ENCODE peak calls at places on chromosomes 5 and 9, in eight cellular contexts. One of them, this sample, is unnamed. For H3K36me3 and H3K27me3, the result is how much of the 10 kb centered on the place peaks cover.

GRCh38 chr5:71601222-71602026 is 14.3 kb downstream of the MCCC2 start:
- DNase-seq in astrocyte: peak
- DNase-seq in tibial nerve: no peak
- DNase-seq in Peyer's patch: peak
- DNase-seq in GM23338: peak
- DNase-seq in thyroid gland: peak
- DNase-seq in endodermal cell: peak
- DNase-seq in brain microvascular endothelial cell: peak
- DNase-seq in this sample: peak

GRCh38 chr5:54756301-54756700 is 229.1 kb downstream of the ESM1 start:
- DNase-seq in astrocyte: no peak
- DNase-seq in tibial nerve: no peak
- DNase-seq in GM23338: no peak
- DNase-seq in endodermal cell: no peak
- DNase-seq in brain microvascular endothelial cell: no peak
- DNase-seq in thyroid gland: no peak
- DNase-seq in Peyer's patch: no peak
- DNase-seq in this sample: no peak

GRCh38 chr5:54556136-54556535 is 38.6 kb downstream of the SNX18 start:
- DNase-seq in brain microvascular endothelial cell: no peak
- DNase-seq in thyroid gland: no peak
- DNase-seq in GM23338: no peak
- DNase-seq in endodermal cell: no peak
- DNase-seq in tibial nerve: no peak
- DNase-seq in astrocyte: peak
- DNase-seq in Peyer's patch: no peak
- DNase-seq in this sample: no peak

GRCh38 chr5:35246411-35246810 is 16.1 kb upstream of the PRLR start:
- DNase-seq in brain microvascular endothelial cell: no peak
- DNase-seq in astrocyte: no peak
- DNase-seq in Peyer's patch: no peak
- DNase-seq in GM23338: peak
- DNase-seq in thyroid gland: no peak
- DNase-seq in endodermal cell: no peak
- DNase-seq in tibial nerve: no peak
- DNase-seq in this sample: no peak

GRCh38 chr5:74424162-74424868 is 216.2 kb downstream of the ENC1 start:
- DNase-seq in Peyer's patch: no peak
- DNase-seq in astrocyte: peak
- DNase-seq in tibial nerve: peak
- DNase-seq in endodermal cell: no peak
- DNase-seq in GM23338: no peak
- DNase-seq in thyroid gland: no peak
- DNase-seq in brain microvascular endothelial cell: no peak
- DNase-seq in this sample: no peak

GRCh38 chr9:87206064-87206661 is 258.9 kb upstream of the GAS1 start:
- DNase-seq in GM23338: no peak
- DNase-seq in tibial nerve: no peak
- DNase-seq in astrocyte: peak
- DNase-seq in endodermal cell: no peak
- DNase-seq in brain microvascular endothelial cell: peak
- DNase-seq in Peyer's patch: no peak
- DNase-seq in thyroid gland: no peak
- DNase-seq in this sample: no peak

GRCh38 chr5:36891266-36891665 is 14.7 kb downstream of the NIPBL start:
- DNase-seq in GM23338: no peak
- DNase-seq in astrocyte: no peak
- DNase-seq in brain microvascular endothelial cell: no peak
- DNase-seq in thyroid gland: no peak
- DNase-seq in Peyer's patch: no peak
- DNase-seq in tibial nerve: no peak
- DNase-seq in endodermal cell: no peak
- DNase-seq in this sample: no peak

GRCh38 chr5:14039576-14039975 is 95.1 kb upstream of the DNAH5 start:
- DNase-seq in astrocyte: peak
- DNase-seq in tibial nerve: no peak
- DNase-seq in endodermal cell: no peak
- DNase-seq in brain microvascular endothelial cell: peak
- DNase-seq in thyroid gland: no peak
- DNase-seq in GM23338: peak
- DNase-seq in Peyer's patch: no peak
- DNase-seq in this sample: no peak

GRCh38 chr9:75139201-75139600 is 50.9 kb downstream of the OSTF1 start:
- DNase-seq in endodermal cell: no peak
- DNase-seq in astrocyte: no peak
- DNase-seq in Peyer's patch: no peak
- DNase-seq in tibial nerve: no peak
- DNase-seq in thyroid gland: no peak
- DNase-seq in brain microvascular endothelial cell: no peak
- DNase-seq in GM23338: no peak
- DNase-seq in this sample: no peak

GRCh38 chr9:117413346-117414219 is 1.3 kb downstream of the ASTN2 start:
- DNase-seq in tibial nerve: no peak
- DNase-seq in GM23338: peak
- DNase-seq in thyroid gland: no peak
- DNase-seq in Peyer's patch: no peak
- DNase-seq in astrocyte: no peak
- DNase-seq in brain microvascular endothelial cell: no peak
- DNase-seq in endodermal cell: peak
- DNase-seq in this sample: peak

GRCh38 chr9:1910269-1910811 is 104.8 kb upstream of the SMARCA2 start:
- DNase-seq in Peyer's patch: no peak
- DNase-seq in GM23338: peak
- DNase-seq in brain microvascular endothelial cell: no peak
- DNase-seq in endodermal cell: no peak
- DNase-seq in thyroid gland: no peak
- DNase-seq in tibial nerve: no peak
- DNase-seq in astrocyte: no peak
- DNase-seq in this sample: no peak

GRCh38 chr5:125422342-125422741 is 675.9 kb upstream of the ZNF608 start:
- DNase-seq in Peyer's patch: no peak
- DNase-seq in GM23338: peak
- DNase-seq in brain microvascular endothelial cell: no peak
- DNase-seq in endodermal cell: no peak
- DNase-seq in tibial nerve: no peak
- DNase-seq in astrocyte: no peak
- DNase-seq in thyroid gland: no peak
- DNase-seq in this sample: peak

GRCh38 chr9:70504814-70505213 is 90.4 kb upstream of the KLF9 start:
- DNase-seq in Peyer's patch: no peak
- DNase-seq in astrocyte: no peak
- DNase-seq in endodermal cell: no peak
- DNase-seq in tibial nerve: no peak
- DNase-seq in brain microvascular endothelial cell: no peak
- DNase-seq in GM23338: no peak
- DNase-seq in thyroid gland: no peak
- DNase-seq in this sample: no peak

GRCh38 chr5:108749130-108749861 is 1.6 kb downstream of the FER start:
- DNase-seq in thyroid gland: peak
- DNase-seq in endodermal cell: no peak
- DNase-seq in GM23338: peak
- DNase-seq in astrocyte: peak
- DNase-seq in Peyer's patch: no peak
- DNase-seq in brain microvascular endothelial cell: no peak
- DNase-seq in tibial nerve: no peak
- DNase-seq in this sample: peak

GRCh38 chr5:154945695-154946301 is 4.9 kb downstream of the MRPL22 start:
- DNase-seq in endodermal cell: no peak
- DNase-seq in brain microvascular endothelial cell: no peak
- DNase-seq in GM23338: peak
- DNase-seq in thyroid gland: no peak
- DNase-seq in Peyer's patch: no peak
- DNase-seq in tibial nerve: no peak
- DNase-seq in astrocyte: no peak
- DNase-seq in this sample: peak

GRCh38 chr5:105503950-105504349 is 1941.4 kb upstream of the NUDT12 start:
- DNase-seq in brain microvascular endothelial cell: no peak
- DNase-seq in endodermal cell: no peak
- DNase-seq in tibial nerve: no peak
- DNase-seq in thyroid gland: no peak
- DNase-seq in Peyer's patch: no peak
- DNase-seq in GM23338: no peak
- DNase-seq in astrocyte: peak
- DNase-seq in this sample: no peak

GRCh38 chr9:126605792-126606482 is 7.8 kb upstream of the LMX1B start:
- DNase-seq in GM23338: no peak
- DNase-seq in tibial nerve: no peak
- DNase-seq in brain microvascular endothelial cell: no peak
- DNase-seq in thyroid gland: no peak
- DNase-seq in astrocyte: no peak
- DNase-seq in endodermal cell: no peak
- DNase-seq in Peyer's patch: no peak
- DNase-seq in this sample: peak

GRCh38 chr9:89497181-89497963 is 541 bp downstream of the SEMA4D start:
- DNase-seq in astrocyte: no peak
- DNase-seq in Peyer's patch: peak
- DNase-seq in brain microvascular endothelial cell: no peak
- DNase-seq in GM23338: peak
- DNase-seq in endodermal cell: peak
- DNase-seq in tibial nerve: no peak
- DNase-seq in thyroid gland: peak
- DNase-seq in this sample: peak

GRCh38 chr9:38214441-38214840 is 145.4 kb upstream of the SHB start:
- DNase-seq in endodermal cell: peak
- DNase-seq in tibial nerve: no peak
- DNase-seq in thyroid gland: no peak
- DNase-seq in astrocyte: no peak
- DNase-seq in Peyer's patch: no peak
- DNase-seq in brain microvascular endothelial cell: no peak
- DNase-seq in GM23338: peak
- DNase-seq in this sample: peak

GRCh38 chr9:87085521-87085920 is 138.2 kb upstream of the GAS1 start:
- DNase-seq in thyroid gland: no peak
- DNase-seq in brain microvascular endothelial cell: no peak
- DNase-seq in GM23338: no peak
- DNase-seq in endodermal cell: no peak
- DNase-seq in astrocyte: no peak
- DNase-seq in Peyer's patch: no peak
- DNase-seq in tibial nerve: no peak
- DNase-seq in this sample: no peak

DNA sequence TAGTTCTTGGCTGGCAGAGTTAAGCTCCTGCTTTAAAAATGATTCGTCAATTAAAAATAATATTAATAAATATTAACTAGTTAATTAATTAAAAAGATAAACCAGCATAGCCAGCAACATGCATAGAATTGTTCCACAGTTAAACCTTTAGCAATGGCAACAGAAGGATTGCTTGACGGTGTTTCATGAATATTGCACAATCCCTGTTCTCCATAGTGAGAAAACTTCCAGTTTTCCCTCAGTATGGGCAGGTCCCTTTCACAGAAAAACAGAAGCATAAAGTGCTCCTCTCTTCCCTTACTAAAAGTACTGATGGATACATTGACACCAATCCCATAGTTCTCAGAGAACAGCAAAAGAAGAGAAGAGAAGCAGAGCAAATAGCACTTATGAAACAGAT is 71.4 kb upstream of the CAST start:
- DNase-seq in thyroid gland: no peak
- DNase-seq in astrocyte: no peak
- DNase-seq in GM23338: no peak
- DNase-seq in tibial nerve: no peak
- DNase-seq in Peyer's patch: no peak
- DNase-seq in endodermal cell: no peak
- DNase-seq in brain microvascular endothelial cell: no peak
- DNase-seq in this sample: no peak
- H3K4me3 ChIP-seq in thyroid gland: no peak
- H3K4me3 ChIP-seq in astrocyte: no peak
- H3K4me3 ChIP-seq in GM23338: no peak
- H3K4me3 ChIP-seq in tibial nerve: no peak
- H3K4me3 ChIP-seq in Peyer's patch: no peak
- H3K4me3 ChIP-seq in endodermal cell: no peak
- H3K4me3 ChIP-seq in brain microvascular endothelial cell: no peak
- H3K4me3 ChIP-seq in this sample: no peak

DNA sequence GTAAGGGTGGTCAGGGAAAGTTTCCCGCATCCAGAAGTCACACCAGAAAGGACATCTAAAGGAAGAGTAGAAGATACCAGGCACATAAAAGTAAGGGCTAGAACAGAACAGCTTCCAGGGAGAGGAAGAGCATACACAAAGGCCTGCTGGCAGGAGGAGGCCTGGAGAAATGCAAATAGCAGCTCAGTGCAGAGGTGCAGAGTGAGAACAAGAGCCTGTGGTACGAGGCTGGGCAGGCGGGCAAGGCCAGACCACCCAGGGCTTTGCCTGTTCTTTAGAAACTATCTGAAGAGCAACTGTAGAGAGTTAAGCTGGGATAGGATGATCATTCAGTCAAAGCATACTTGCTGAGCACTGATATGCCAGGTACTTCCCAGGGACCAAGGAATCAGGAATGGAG is 115.3 kb downstream of the DROSHA start:
- DNase-seq in astrocyte: no peak
- DNase-seq in Peyer's patch: no peak
- DNase-seq in thyroid gland: no peak
- DNase-seq in endodermal cell: no peak
- DNase-seq in brain microvascular endothelial cell: no peak
- DNase-seq in GM23338: no peak
- DNase-seq in tibial nerve: no peak
- DNase-seq in this sample: no peak
- H3K36me3 ChIP-seq in astrocyte: under half
- H3K36me3 ChIP-seq in Peyer's patch: under half
- H3K36me3 ChIP-seq in thyroid gland: under half
- H3K36me3 ChIP-seq in endodermal cell: half or more
- H3K36me3 ChIP-seq in brain microvascular endothelial cell: under half
- H3K36me3 ChIP-seq in GM23338: under half
- H3K36me3 ChIP-seq in tibial nerve: under half
- H3K36me3 ChIP-seq in this sample: under half

DNA sequence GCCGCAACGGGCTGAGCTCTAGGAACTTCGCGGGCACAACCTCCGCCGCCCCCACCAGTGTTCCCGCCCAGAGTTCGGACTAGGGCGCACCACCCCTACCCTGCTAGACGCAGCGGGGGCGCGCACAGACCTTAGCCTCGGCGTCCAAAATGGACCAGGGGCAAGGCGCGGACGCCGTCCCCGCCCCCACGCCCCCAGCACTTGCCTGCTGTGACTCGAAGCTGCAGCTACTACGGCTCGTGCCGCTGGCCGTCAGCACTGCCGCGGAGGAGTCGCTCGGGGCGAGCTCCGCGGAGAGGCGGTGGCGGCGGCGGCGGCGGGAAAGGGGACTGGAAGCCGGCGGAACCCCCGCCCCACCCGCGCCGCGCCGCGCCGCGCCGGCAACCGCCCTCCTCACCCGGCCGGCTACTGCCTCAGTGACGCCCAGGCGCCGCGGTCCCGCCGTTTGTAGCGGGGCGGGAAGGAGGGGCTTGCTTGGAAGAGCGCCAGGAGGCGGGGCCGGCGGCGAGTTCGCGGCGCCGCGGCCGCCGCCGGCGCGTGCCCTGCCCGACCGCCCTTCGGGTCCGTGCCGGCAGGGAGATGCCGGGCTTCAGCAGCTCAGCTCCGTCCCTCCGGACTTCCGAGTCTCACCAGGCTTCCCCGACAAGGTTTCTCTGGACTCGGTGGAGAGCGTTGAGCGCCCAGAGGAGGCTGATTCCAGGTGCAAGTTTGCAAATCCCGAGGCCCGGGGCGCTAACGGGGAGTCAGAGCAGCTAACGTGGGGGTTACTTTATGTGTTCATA is 4.4 kb downstream of the ELAVL2 start:
- DNase-seq in endodermal cell: peak
- DNase-seq in Peyer's patch: no peak
- DNase-seq in tibial nerve: no peak
- DNase-seq in thyroid gland: peak
- DNase-seq in brain microvascular endothelial cell: no peak
- DNase-seq in GM23338: peak
- DNase-seq in astrocyte: no peak
- DNase-seq in this sample: peak
- H3K27me3 ChIP-seq in endodermal cell: half or more
- H3K27me3 ChIP-seq in Peyer's patch: under half
- H3K27me3 ChIP-seq in tibial nerve: half or more
- H3K27me3 ChIP-seq in thyroid gland: under half
- H3K27me3 ChIP-seq in brain microvascular endothelial cell: under half
- H3K27me3 ChIP-seq in GM23338: under half
- H3K27me3 ChIP-seq in astrocyte: under half
- H3K27me3 ChIP-seq in this sample: under half

GRCh38 chr9:121698627-121699270 is 47.3 kb downstream of the DAB2IP start:
- DNase-seq in thyroid gland: peak
- DNase-seq in astrocyte: no peak
- DNase-seq in brain microvascular endothelial cell: no peak
- DNase-seq in Peyer's patch: no peak
- DNase-seq in tibial nerve: no peak
- DNase-seq in GM23338: peak
- DNase-seq in endodermal cell: peak
- DNase-seq in this sample: peak
- H3K4me3 ChIP-seq in thyroid gland: peak
- H3K4me3 ChIP-seq in astrocyte: peak
- H3K4me3 ChIP-seq in brain microvascular endothelial cell: peak
- H3K4me3 ChIP-seq in Peyer's patch: peak
- H3K4me3 ChIP-seq in tibial nerve: peak
- H3K4me3 ChIP-seq in GM23338: peak
- H3K4me3 ChIP-seq in endodermal cell: peak
- H3K4me3 ChIP-seq in this sample: peak